ENCODE peak calls at places on chromosomes 12 and 14, in nine cellular contexts. U is H54, N is tibial nerve, T is prostate gland, A is lower leg skin, Y is spleen, M is A549, F is endothelial cell of umbilical vein, I is gastrocnemius medialis. L is an unnamed sample.

GRCh38 chr12:110124184-110124995 is at the start of gene IFT81:
- DNase-seq in I (peak; percentile 92), N (peak; percentile 94), U (peak; percentile 90), Y (peak; percentile 99), T (peak; percentile 95), F (peak; percentile 89), M (peak; percentile 96), A (peak; percentile 94), L (peak; percentile 94)

GRCh38 chr12:113838896-113839295 is 127.2 kb downstream of the RBM19 start:
- DNase-seq in T (no peak), Y (no peak), F (no peak), I (no peak), M (no peak), A (no peak), U (no peak), N (no peak), L (no peak)

GRCh38 chr14:102655154-102655553 is 62.7 kb downstream of the RCOR1 start:
- DNase-seq in N (no peak), I (no peak), A (no peak), T (no peak), F (peak; percentile 92), U (peak; percentile 27), M (peak; percentile 51), Y (no peak), L (no peak)

GRCh38 chr14:33617154-33617553 is 333.7 kb downstream of the EGLN3 start:
- DNase-seq in T (no peak), N (no peak), F (no peak), U (no peak), M (no peak), I (no peak), Y (no peak), A (no peak), L (no peak)

GRCh38 chr14:50021261-50021660 is 95.1 kb downstream of the VCPKMT start:
- DNase-seq in F (no peak), M (no peak), T (no peak), Y (no peak), I (no peak), A (no peak), U (no peak), N (no peak), L (no peak)

GRCh38 chr12:3132636-3133409 is 55.6 kb downstream of the TSPAN9 start:
- DNase-seq in U (no peak), T (no peak), Y (peak; percentile 62), M (no peak), F (peak; percentile 51), A (no peak), N (no peak), I (no peak), L (no peak)

GRCh38 chr12:30088259-30088995 is 304.7 kb upstream of the TMTC1 start:
- DNase-seq in T (no peak), U (no peak), Y (no peak), N (no peak), F (no peak), I (no peak), M (no peak), A (no peak), L (no peak)

GRCh38 chr12:75722714-75723200 is 211.3 kb upstream of the KRR1 start:
- DNase-seq in Y (no peak), N (peak; percentile 81), I (peak; percentile 51), M (peak; percentile 83), A (peak; percentile 86), T (peak; percentile 69), F (peak; percentile 95), U (peak; percentile 13), L (peak; percentile 2)

GRCh38 chr12:31659087-31659942 is at the start of gene ETFBKMT:
- DNase-seq in I (peak; percentile 84), Y (peak; percentile 97), N (peak; percentile 85), A (peak; percentile 88), T (peak; percentile 89), M (peak; percentile 96), U (peak; percentile 69), F (peak; percentile 89), L (peak; percentile 93)

GRCh38 chr12:118375348-118375747 is 1.0 kb upstream of the SUDS3 start:
- DNase-seq in I (no peak), A (no peak), T (no peak), N (no peak), M (no peak), U (no peak), Y (no peak), F (no peak), L (no peak)

GRCh38 chr12:116901612-116902011 is 9.1 kb upstream of the FBXW8 start:
- DNase-seq in F (no peak), M (no peak), Y (no peak), I (no peak), N (no peak), U (no peak), A (no peak), T (no peak), L (no peak)

GRCh38 chr12:19273482-19274330 is 144.2 kb downstream of the PLEKHA5 start:
- DNase-seq in F (peak; percentile 96), T (peak; percentile 35), A (peak; percentile 59), U (peak; percentile 58), I (peak; percentile 36), M (peak; percentile 79), Y (no peak), N (peak; percentile 45), L (peak; percentile 31)

GRCh38 chr12:75945581-75945980 is 86.0 kb downstream of the PHLDA1 start:
- DNase-seq in T (no peak), A (no peak), M (no peak), I (no peak), N (no peak), Y (no peak), U (no peak), F (no peak), L (no peak)

GRCh38 chr12:111034148-111034910 is 114.0 kb upstream of the MYL2 start:
- DNase-seq in M (no peak), Y (peak; percentile 45), T (peak; percentile 63), I (no peak), F (no peak), A (no peak), U (no peak), N (no peak), L (no peak)

DNA sequence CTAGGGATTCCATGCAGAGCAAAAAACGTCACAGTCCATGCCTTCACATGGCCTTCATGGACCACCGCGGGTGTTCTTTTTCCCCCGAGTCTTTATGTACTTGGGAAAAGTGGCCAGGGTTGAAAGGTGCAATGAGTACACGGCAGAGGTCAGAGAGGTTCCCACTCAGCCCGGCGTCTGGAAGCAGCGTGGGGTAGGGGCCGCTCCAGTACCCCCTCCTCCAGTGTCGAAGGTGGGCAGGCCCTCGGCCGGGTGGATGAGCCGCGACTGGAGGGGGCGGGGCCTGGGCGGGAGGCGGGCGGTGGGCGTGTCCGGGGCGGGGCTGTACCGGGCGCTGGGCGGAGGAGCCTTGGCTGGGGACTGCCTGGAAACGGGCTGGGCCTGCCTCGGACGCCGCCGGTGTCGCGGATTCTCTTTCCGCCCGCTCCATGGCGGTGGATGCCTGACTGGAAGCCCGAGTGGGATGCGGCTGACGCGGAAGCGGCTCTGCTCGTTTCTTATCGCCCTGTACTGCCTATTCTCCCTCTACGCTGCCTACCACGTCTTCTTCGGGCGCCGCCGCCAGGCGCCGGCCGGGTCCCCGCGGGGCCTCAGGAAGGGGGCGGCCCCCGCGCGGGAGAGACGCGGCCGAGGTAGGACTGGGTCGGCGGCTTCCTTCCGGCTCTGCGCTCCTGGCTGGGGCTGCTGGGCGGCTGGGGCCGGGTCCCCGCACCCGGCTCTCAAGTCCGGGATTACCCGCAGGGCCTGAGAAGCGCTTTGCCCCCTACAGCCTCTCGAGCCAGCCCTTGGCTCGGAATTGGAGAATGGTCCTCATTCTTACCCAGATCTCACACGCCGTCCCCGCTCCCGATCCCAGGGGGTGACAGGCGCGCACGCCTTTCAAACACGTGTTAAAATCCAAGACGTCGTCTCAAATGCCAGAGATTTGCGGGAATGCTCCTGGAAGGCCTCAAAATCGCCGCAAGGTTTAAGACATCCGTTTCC is at the start of gene RXYLT1:
- DNase-seq in U (peak; percentile 90), I (peak; percentile 76), T (peak; percentile 82), F (peak; percentile 82), N (peak; percentile 76), M (peak; percentile 85), A (peak; percentile 70), Y (peak; percentile 96), L (peak; percentile 88)
- TF ChIP-seq POLR2A in U (peak; percentile 80), I (peak; percentile 56), T (peak; percentile 68), F (peak; percentile 75), N (peak; percentile 31), M (peak; percentile 95), A (peak; percentile 6), Y (peak; percentile 69), L (peak; percentile 78)

GRCh38 chr14:73785834-73786631 is 65.6 kb upstream of the PTGR2 start:
- DNase-seq in F (peak; percentile 84), U (no peak), M (peak; percentile 88), T (peak; percentile 81), N (peak; percentile 83), I (peak; percentile 86), A (peak; percentile 87), Y (peak; percentile 92), L (peak; percentile 89)
- TF ChIP-seq POLR2A in F (no peak), U (peak; percentile 25), M (peak; percentile 36), T (peak; percentile 36), N (peak; percentile 67), I (peak; percentile 69), A (no peak), Y (peak; percentile 73), L (peak; percentile 65)

GRCh38 chr12:108320503-108321293 is 18.4 kb downstream of the CMKLR1 start:
- DNase-seq in T (no peak), I (no peak), Y (no peak), F (no peak), M (no peak), U (no peak), A (no peak), N (no peak), L (no peak)
- TF ChIP-seq POLR2A in T (no peak), I (no peak), Y (no peak), F (no peak), M (no peak), U (no peak), A (no peak), N (no peak), L (no peak)

GRCh38 chr12:122862872-122863701 is 27.8 kb downstream of the HIP1R start:
- DNase-seq in Y (peak; percentile 82), U (no peak), I (no peak), T (peak; percentile 90), F (no peak), M (no peak), N (no peak), A (no peak), L (no peak)

GRCh38 chr12:122866379-122866778 is 29.5 kb downstream of the VPS37B start:
- DNase-seq in A (no peak), T (no peak), N (no peak), U (no peak), F (no peak), I (no peak), Y (peak; percentile 72), M (no peak), L (no peak)

GRCh38 chr12:122865268-122866231 is 30.3 kb downstream of the HIP1R start:
- DNase-seq in T (no peak), F (peak; percentile 40), N (no peak), A (no peak), M (peak; percentile 64), I (no peak), Y (peak; percentile 79), U (no peak), L (peak; percentile 39)

GRCh38 chr12:122866950-122867607 is 28.8 kb downstream of the VPS37B start:
- DNase-seq in I (no peak), Y (peak; percentile 78), A (no peak), U (no peak), F (no peak), M (no peak), N (no peak), T (no peak), L (no peak)

GRCh38 chr12:122864894-122865253 is 29.6 kb downstream of the HIP1R start:
- DNase-seq in M (no peak), A (no peak), I (no peak), N (no peak), U (no peak), Y (no peak), T (no peak), F (no peak), L (no peak)
- TF ChIP-seq POLR2A in M (no peak), A (no peak), I (no peak), N (no peak), U (no peak), Y (no peak), T (no peak), F (no peak), L (no peak)

GRCh38 chr12:39619660-39620433 is at the start of gene ABCD2:
- DNase-seq in T (peak; percentile 7), A (peak; percentile 31), M (peak; percentile 65), U (peak; percentile 36), Y (peak; percentile 85), N (peak; percentile 66), I (peak; percentile 59), F (peak; percentile 76), L (no peak)
- TF ChIP-seq POLR2A in T (no peak), A (no peak), M (no peak), U (no peak), Y (peak; percentile 47), N (no peak), I (no peak), F (no peak), L (no peak)

L was measured in erythroblast.